ENCODE peak calls at places on chromosome 5, in seven cellular contexts. D, O, X, L, W, I and M are unnamed samples. For H3K36me3, the result is how much of the 10 kb centered on the place peaks cover.

GRCh38 chr5:113617191-113617796 is 103.8 kb downstream of the YTHDC2 start:
- DNase-seq in O (peak), D (no peak), I (no peak), X (no peak), W (no peak), L (no peak), M (no peak)

GRCh38 chr5:68999181-68999580 is 94.6 kb upstream of the SLC30A5 start:
- DNase-seq in O (no peak), L (no peak), X (no peak), W (no peak), I (no peak), D (no peak), M (no peak)

GRCh38 chr5:111432828-111433536 is 79.4 kb downstream of the STARD4 start:
- DNase-seq in X (no peak), L (no peak), D (no peak), O (no peak), W (no peak), I (no peak), M (no peak)

GRCh38 chr5:126471875-126472537 is 48.8 kb downstream of the GRAMD2B start:
- DNase-seq in W (no peak), O (no peak), X (no peak), I (no peak), D (no peak), L (no peak), M (no peak)

GRCh38 chr5:38757451-38758245 is 88.2 kb upstream of the OSMR start:
- DNase-seq in X (no peak), I (no peak), D (no peak), W (no peak), L (no peak), O (no peak), M (no peak)

GRCh38 chr5:181221105-181221791 is 1.8 kb upstream of the TRIM41 start:
- DNase-seq in W (peak), L (peak), D (no peak), X (no peak), I (no peak), O (no peak), M (no peak)

GRCh38 chr5:126490167-126490937 is 67.1 kb downstream of the GRAMD2B start:
- DNase-seq in W (no peak), D (no peak), X (peak), I (no peak), L (peak), O (no peak), M (no peak)

GRCh38 chr5:122220498-122220897 is 91.2 kb downstream of the ZNF474 start:
- DNase-seq in O (no peak), W (no peak), L (no peak), X (no peak), I (no peak), D (no peak), M (no peak)

GRCh38 chr5:173512637-173513435 is 103.6 kb downstream of the BOD1 start:
- DNase-seq in I (no peak), L (no peak), D (no peak), X (no peak), O (no peak), W (no peak), M (no peak)

GRCh38 chr5:141199359-141200235 is at the start of gene PCDHB11:
- DNase-seq in O (no peak), X (peak), W (no peak), I (no peak), D (no peak), L (no peak), M (no peak)

GRCh38 chr5:127290019-127290945 is at the start of gene MEGF10:
- DNase-seq in D (peak), W (no peak), O (no peak), L (peak), X (peak), I (no peak), M (no peak)

GRCh38 chr5:79641414-79641813 is 29.2 kb downstream of the TENT2 start:
- DNase-seq in D (no peak), L (no peak), I (no peak), O (no peak), X (no peak), W (no peak), M (no peak)

GRCh38 chr5:131277875-131278795 is 14.3 kb downstream of the CDC42SE2 start:
- DNase-seq in L (no peak), W (no peak), I (no peak), X (no peak), D (no peak), O (no peak), M (no peak)

GRCh38 chr5:172005708-172006377 is 595 bp downstream of the FBXW11 start:
- DNase-seq in X (peak), I (no peak), W (no peak), O (peak), L (peak), D (peak), M (peak)

GRCh38 chr5:36904677-36905076 is 28.1 kb downstream of the NIPBL start:
- DNase-seq in W (no peak), D (no peak), L (no peak), I (no peak), O (no peak), X (no peak), M (no peak)

DNA sequence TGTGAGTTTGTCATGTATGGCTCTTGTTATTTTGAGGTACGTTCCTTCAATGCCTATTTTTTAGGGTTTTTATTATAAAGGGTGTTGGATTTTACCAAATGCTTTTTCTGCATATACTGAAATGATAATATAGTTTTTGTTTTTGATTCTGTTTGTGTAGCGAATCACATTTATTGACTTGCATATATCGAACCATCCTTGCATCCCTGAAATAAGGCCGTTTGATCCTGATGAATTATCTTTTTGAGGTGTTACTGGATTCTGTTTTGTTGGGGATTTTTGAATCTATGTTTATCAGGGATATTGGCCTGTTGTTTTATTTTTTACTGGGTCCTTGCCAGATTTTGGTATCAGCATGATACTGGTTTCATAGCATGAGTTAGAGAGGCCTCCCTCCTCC is 25.9 kb downstream of the SELENOP start:
- DNase-seq in I (no peak), D (no peak), W (no peak), X (no peak), O (no peak), L (no peak), M (no peak)
- H3K36me3 ChIP-seq in I (under half), D (under half), W (under half), X (under half), O (under half), L (under half), M (under half)

DNA sequence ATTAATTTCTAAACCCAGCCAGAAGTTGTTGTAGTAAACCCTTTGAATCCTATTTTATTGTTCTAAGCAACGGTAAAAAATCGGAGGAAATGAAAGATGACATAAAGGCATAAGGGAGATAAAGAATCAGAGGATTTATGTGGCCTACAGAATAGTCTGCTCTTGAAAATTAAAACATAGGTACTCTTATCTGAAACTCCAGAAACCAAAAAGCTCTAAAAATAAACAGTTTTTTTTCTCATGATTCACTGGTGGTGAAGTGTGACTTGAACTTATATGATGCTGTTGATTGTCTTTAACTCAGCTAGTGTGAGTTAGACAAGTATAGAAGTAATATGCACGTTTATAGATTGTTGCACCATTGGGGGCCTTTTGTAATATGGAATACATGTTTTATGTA is 80.3 kb downstream of the HSD17B4 start:
- DNase-seq in W (no peak), X (no peak), O (no peak), D (no peak), I (no peak), L (no peak), M (no peak)
- H3K36me3 ChIP-seq in W (under half), X (half or more), O (under half), D (under half), I (under half), L (under half), M (half or more)

GRCh38 chr5:151062405-151063135 is 18.3 kb downstream of the TNIP1 start:
- DNase-seq in X (no peak), O (no peak), D (no peak), I (no peak), W (no peak), L (no peak), M (no peak)
- H3K36me3 ChIP-seq in X (under half), O (under half), D (under half), I (under half), W (half or more), L (under half), M (half or more)

GRCh38 chr5:80917596-80917995 is 42.6 kb upstream of the RASGRF2 start:
- DNase-seq in O (no peak), W (no peak), I (no peak), L (no peak), X (no peak), D (no peak), M (no peak)
- H3K36me3 ChIP-seq in O (under half), W (under half), I (under half), L (under half), X (under half), D (under half), M (under half)